ENCODE peak calls at places on chromosomes 11 and 22, in seven cellular contexts. M is NCI-H1105; G is DMS153; S is iris pigment epithelial cell; N is naive thymus-derived CD8-positive, alpha-beta T cell; F is right lobe of liver; H is GM06990. T is an unnamed sample.

GRCh38 chr11:3222941-3223905 is 4.6 kb upstream of the MRGPRG start:
- DNase-seq in M (no peak), N (no peak), F (no peak), G (no peak), H (no peak), S (no peak), T (no peak)

GRCh38 chr11:73199446-73199845 is 18.6 kb upstream of the P2RY2 start:
- DNase-seq in N (no peak), H (no peak), S (no peak), M (no peak), F (no peak), G (no peak), T (no peak)

GRCh38 chr11:2367266-2368160 is 9.6 kb upstream of the CD81 start:
- DNase-seq in S (no peak), G (no peak), N (no peak), H (no peak), F (no peak), M (no peak), T (no peak)

GRCh38 chr11:933936-934335 is 8.3 kb downstream of the AP2A2 start:
- DNase-seq in N (no peak), S (no peak), H (no peak), M (no peak), G (no peak), F (no peak), T (no peak)

GRCh38 chr22:48242461-48242864 is 1480.0 kb downstream of the TBC1D22A start:
- DNase-seq in S (no peak), H (no peak), F (no peak), N (no peak), G (no peak), M (no peak), T (no peak)

GRCh38 chr11:62958547-62959071 is 26.2 kb downstream of the SLC22A6 start:
- DNase-seq in F (no peak), M (no peak), N (no peak), G (peak), S (peak), H (no peak), T (no peak)

GRCh38 chr11:58963551-58964075 is 24.3 kb downstream of the GLYATL1 start:
- DNase-seq in S (peak), G (no peak), H (no peak), F (peak), M (no peak), N (no peak), T (no peak)

GRCh38 chr22:24390156-24390555 is 37.2 kb upstream of the ADORA2A start:
- DNase-seq in N (no peak), M (no peak), S (no peak), G (no peak), H (no peak), F (no peak), T (no peak)

GRCh38 chr22:38267086-38267485 is 5.7 kb downstream of the TMEM184B start:
- DNase-seq in G (no peak), H (no peak), M (no peak), F (no peak), N (no peak), S (peak), T (no peak)

GRCh38 chr22:40258463-40259046 is 80.8 kb downstream of the TNRC6B start:
- DNase-seq in M (no peak), S (peak), G (no peak), H (no peak), F (no peak), N (no peak), T (no peak)

GRCh38 chr11:71454470-71455113 is 1.6 kb downstream of the NADSYN1 start:
- DNase-seq in H (no peak), S (no peak), G (peak), N (no peak), M (no peak), F (peak), T (no peak)

GRCh38 chr22:19942886-19943664 is 1.5 kb upstream of the TXNRD2 start:
- DNase-seq in G (no peak), F (no peak), N (no peak), H (no peak), M (no peak), S (peak), T (no peak)

GRCh38 chr11:3215346-3216026 is 3.1 kb downstream of the MRGPRG start:
- DNase-seq in G (no peak), M (no peak), F (peak), N (no peak), H (no peak), S (no peak), T (no peak)

GRCh38 chr11:69940246-69940610 is 121.0 kb upstream of the FGF3 start:
- DNase-seq in N (no peak), M (no peak), F (no peak), S (no peak), H (no peak), G (no peak), T (no peak)

GRCh38 chr11:125921042-125921441 is 16.7 kb downstream of the DDX25 start:
- DNase-seq in G (no peak), M (no peak), H (no peak), F (no peak), S (no peak), N (no peak), T (no peak)

GRCh38 chr11:62394825-62395538 is 23.9 kb upstream of the SCGB1A1 start:
- DNase-seq in M (peak), F (peak), G (peak), N (peak), H (no peak), S (peak), T (peak)

GRCh38 chr11:47233989-47234668 is 14.5 kb downstream of the ACP2 start:
- DNase-seq in S (peak), N (no peak), F (no peak), G (peak), H (no peak), M (peak), T (no peak)

GRCh38 chr11:63813035-63813562 is at the start of gene SPINDOC:
- DNase-seq in S (peak), F (peak), H (peak), G (peak), N (peak), M (peak), T (peak)

GRCh38 chr11:3369366-3369765 is 9.6 kb downstream of the ZNF195 start:
- DNase-seq in G (no peak), H (no peak), F (no peak), N (no peak), S (no peak), M (no peak), T (no peak)

GRCh38 chr11:70334351-70334995 is 63.9 kb upstream of the CTTN start:
- DNase-seq in F (no peak), S (no peak), H (no peak), M (no peak), N (no peak), G (no peak), T (no peak)

GRCh38 chr22:24271406-24271760 is 752 bp downstream of the SPECC1L start:
- DNase-seq in F (no peak), N (no peak), M (no peak), H (no peak), G (no peak), S (peak), T (no peak)

GRCh38 chr11:69791266-69791665 is 16.1 kb upstream of the FGF4 start:
- DNase-seq in N (no peak), H (no peak), F (no peak), M (no peak), S (peak), G (no peak), T (no peak)

GRCh38 chr11:3627291-3627690 is 14.5 kb downstream of the ART5 start:
- DNase-seq in F (no peak), N (no peak), G (no peak), H (no peak), M (no peak), S (peak), T (no peak)

GRCh38 chr22:28884754-28885375 is 1.5 kb downstream of the ZNRF3 start:
- DNase-seq in N (no peak), S (no peak), H (no peak), G (no peak), F (no peak), M (no peak), T (no peak)

GRCh38 chr11:25615841-25616240 is 716.1 kb upstream of the ANO3 start:
- DNase-seq in M (no peak), S (no peak), H (no peak), G (no peak), F (no peak), N (no peak), T (no peak)

GRCh38 chr11:17887779-17888178 is 125.1 kb downstream of the SERGEF start:
- DNase-seq in H (no peak), F (no peak), S (peak), N (no peak), M (no peak), G (no peak), T (no peak)

GRCh38 chr11:103842795-103843194 is 193.6 kb upstream of the DDI1 start:
- DNase-seq in M (no peak), N (no peak), G (no peak), H (no peak), F (no peak), S (peak), T (no peak)

GRCh38 chr11:65934014-65934413 is 11.3 kb upstream of the TSGA10IP start:
- DNase-seq in F (no peak), S (peak), N (no peak), M (no peak), H (no peak), G (no peak), T (no peak)

GRCh38 chr11:45658292-45658991 is 7.0 kb downstream of the CHST1 start:
- DNase-seq in N (no peak), G (no peak), H (no peak), S (peak), M (no peak), F (peak), T (no peak)

GRCh38 chr11:122808494-122808893 is 29.8 kb upstream of the CRTAM start:
- DNase-seq in H (peak), N (no peak), F (no peak), S (peak), G (no peak), M (no peak), T (peak)

GRCh38 chr22:40819741-40820140 is 595 bp upstream of the SLC25A17 start:
- DNase-seq in S (peak), H (no peak), N (no peak), M (no peak), F (no peak), G (no peak), T (no peak)

GRCh38 chr11:111324277-111324720 is 26.0 kb downstream of the POU2AF3 start:
- DNase-seq in H (no peak), M (no peak), F (no peak), N (no peak), G (no peak), S (peak), T (no peak)

GRCh38 chr11:83681045-83681781 is 395.0 kb upstream of the CCDC90B start:
- DNase-seq in M (peak), S (no peak), H (peak), F (no peak), G (no peak), N (no peak), T (no peak)